ENCODE peak calls at places on chromosomes 13 and 19, in four cellular contexts. One of them, this sample, is unnamed.

GRCh38 chr19:43504426-43505185 is at the start of gene PHLDB3:
- DNase-seq in NCI-H345: peak
- DNase-seq in NT2/D1: no peak
- DNase-seq in D721Med: no peak
- DNase-seq in this sample: no peak

GRCh38 chr13:100443278-100443997 is 145.2 kb downstream of the GGACT start:
- DNase-seq in D721Med: no peak
- DNase-seq in NT2/D1: no peak
- DNase-seq in NCI-H345: no peak
- DNase-seq in this sample: no peak

GRCh38 chr13:43128504-43128929 is 105.1 kb downstream of the DNAJC15 start:
- DNase-seq in NT2/D1: no peak
- DNase-seq in NCI-H345: no peak
- DNase-seq in D721Med: no peak
- DNase-seq in this sample: no peak

GRCh38 chr13:108609353-108609752 is 20.1 kb upstream of the MYO16 start:
- DNase-seq in NCI-H345: no peak
- DNase-seq in NT2/D1: no peak
- DNase-seq in D721Med: no peak
- DNase-seq in this sample: peak

GRCh38 chr19:1000095-1000494 is at the start of gene GRIN3B:
- DNase-seq in NT2/D1: no peak
- DNase-seq in NCI-H345: no peak
- DNase-seq in D721Med: peak
- DNase-seq in this sample: no peak

GRCh38 chr13:83286737-83287136 is 595.5 kb downstream of the SLITRK1 start:
- DNase-seq in NCI-H345: no peak
- DNase-seq in NT2/D1: no peak
- DNase-seq in D721Med: no peak
- DNase-seq in this sample: no peak

GRCh38 chr13:112248406-112248760 is 127.8 kb upstream of the SPACA7 start:
- DNase-seq in NT2/D1: no peak
- DNase-seq in NCI-H345: no peak
- DNase-seq in D721Med: no peak
- DNase-seq in this sample: no peak

GRCh38 chr13:57128909-57129308 is 11.8 kb upstream of the PRR20A start:
- DNase-seq in D721Med: no peak
- DNase-seq in NCI-H345: no peak
- DNase-seq in NT2/D1: no peak
- DNase-seq in this sample: no peak

GRCh38 chr13:111328111-111328802 is 7.8 kb downstream of the TEX29 start:
- DNase-seq in D721Med: no peak
- DNase-seq in NT2/D1: no peak
- DNase-seq in NCI-H345: no peak
- DNase-seq in this sample: no peak

GRCh38 chr19:10961073-10961762 is 388 bp downstream of the SMARCA4 start:
- DNase-seq in D721Med: peak
- DNase-seq in NCI-H345: no peak
- DNase-seq in NT2/D1: no peak
- DNase-seq in this sample: no peak

GRCh38 chr19:10935371-10936059 is 6.9 kb downstream of the TIMM29 start:
- DNase-seq in NCI-H345: no peak
- DNase-seq in D721Med: no peak
- DNase-seq in NT2/D1: no peak
- DNase-seq in this sample: no peak

GRCh38 chr19:3543150-3544053 is 4.4 kb downstream of the TEKTIP1 start:
- DNase-seq in D721Med: no peak
- DNase-seq in NT2/D1: no peak
- DNase-seq in NCI-H345: no peak
- DNase-seq in this sample: no peak

GRCh38 chr19:5498817-5499535 is 43.8 kb downstream of the ZNRF4 start:
- DNase-seq in NCI-H345: no peak
- DNase-seq in D721Med: no peak
- DNase-seq in NT2/D1: peak
- DNase-seq in this sample: no peak

GRCh38 chr19:44653977-44654784 is 10.5 kb downstream of the PVR start:
- DNase-seq in D721Med: no peak
- DNase-seq in NCI-H345: no peak
- DNase-seq in NT2/D1: no peak
- DNase-seq in this sample: peak

GRCh38 chr19:13153627-13154240 is 3.5 kb downstream of the IER2 start:
- DNase-seq in NT2/D1: no peak
- DNase-seq in D721Med: no peak
- DNase-seq in NCI-H345: no peak
- DNase-seq in this sample: peak

This sample was measured in astrocyte.